ENCODE peak calls at places on chromosomes 12 and 14, in eight cellular contexts. I is SW 1271, H is NCI-H1694 treated with DMSO at 0.1 percent for 48 hours, Q is omental fat pad, J is D341Med, P is SW480, U is posterior cingulate gyrus, V is AG09309. L is an unnamed sample.

GRCh38 chr12:81610955-81611889 is 147.9 kb downstream of the PPFIA2 start:
- DNase-seq in H (peak; percentile 6), J (peak; percentile 49), Q (no peak), U (no peak), I (peak; percentile 3), P (peak; percentile 24), V (no peak), L (no peak)

GRCh38 chr14:34649344-34649743 is 19.4 kb upstream of the SNX6 start:
- DNase-seq in P (no peak), I (peak; percentile 77), H (no peak), U (no peak), J (no peak), Q (no peak), V (peak; percentile 64), L (no peak)

GRCh38 chr12:68809190-68810026 is 1.4 kb downstream of the MDM2 start:
- DNase-seq in I (no peak), U (no peak), H (no peak), J (no peak), Q (no peak), V (no peak), P (no peak), L (no peak)

GRCh38 chr12:72380441-72380840 is 108.3 kb downstream of the TRHDE start:
- DNase-seq in P (no peak), V (no peak), H (no peak), J (no peak), Q (no peak), I (no peak), U (no peak), L (no peak)

GRCh38 chr12:130775953-130776856 is 60.1 kb upstream of the RIMBP2 start:
- DNase-seq in I (peak; percentile 14), U (peak; percentile 38), J (no peak), V (peak; percentile 55), H (no peak), P (peak; percentile 81), Q (no peak), L (no peak)

GRCh38 chr12:32596031-32596430 is 83.1 kb upstream of the DNM1L start:
- DNase-seq in P (no peak), I (no peak), J (no peak), V (no peak), Q (no peak), U (no peak), H (no peak), L (no peak)

GRCh38 chr14:99716850-99717681 is 33.0 kb downstream of the CYP46A1 start:
- DNase-seq in U (no peak), Q (no peak), I (no peak), J (peak; percentile 12), V (no peak), H (no peak), P (no peak), L (no peak)

GRCh38 chr14:50452979-50453705 is 56.5 kb upstream of the CDKL1 start:
- DNase-seq in V (peak; percentile 37), U (no peak), Q (no peak), J (no peak), H (no peak), I (peak; percentile 13), P (no peak), L (no peak)

L was measured in CMK.